ENCODE peak calls at places on chromosome X, in seven cellular contexts. J is naive thymus-derived CD8-positive, alpha-beta T cell; D is activated CD8-positive, alpha-beta memory T cell treated with anti-CD3 and anti-CD28 coated beads for 1 hour; H is HS-27A; B is D341Med; U is kidney tubule cell; V is T-helper 1 cell. C is an unnamed sample.

GRCh38 chrX:130118941-130119640 is 8.8 kb upstream of the ELF4 start:
- DNase-seq in J (no peak), D (no peak), H (no peak), B (no peak), U (peak; percentile 19), V (no peak), C (no peak)

GRCh38 chrX:147183161-147183560 is 368.6 kb upstream of the CXorf51A start:
- DNase-seq in J (no peak), D (no peak), H (no peak), B (no peak), U (peak; percentile 73), V (no peak), C (no peak)

GRCh38 chrX:123803331-123803983 is 56.4 kb upstream of the XIAP start:
- DNase-seq in J (peak; percentile 56), D (no peak), H (no peak), B (no peak), U (peak; percentile 94), V (no peak), C (peak; percentile 81)

GRCh38 chrX:151488677-151489076 is 74.8 kb upstream of the PASD1 start:
- DNase-seq in J (peak; percentile 16), D (no peak), H (no peak), B (peak; percentile 34), U (peak; percentile 7), V (no peak), C (no peak)

GRCh38 chrX:130772313-130773140 is 130.5 kb downstream of the ENOX2 start:
- DNase-seq in J (no peak), D (no peak), H (peak; percentile 17), B (no peak), U (peak; percentile 35), V (no peak), C (no peak)

GRCh38 chrX:46257451-46257879 is 287.8 kb downstream of the ZNF674 start:
- DNase-seq in J (no peak), D (no peak), H (no peak), B (no peak), U (peak; percentile 80), V (no peak), C (no peak)

GRCh38 chrX:40105791-40106676 is 8.3 kb upstream of the BCOR start:
- DNase-seq in J (peak; percentile 64), D (no peak), H (no peak), B (peak; percentile 72), U (peak; percentile 51), V (peak; percentile 44), C (peak; percentile 54)

GRCh38 chrX:110338850-110339373 is 19.7 kb upstream of the RTL9 start:
- DNase-seq in J (no peak), D (no peak), H (no peak), B (no peak), U (no peak), V (no peak), C (no peak)

GRCh38 chrX:7334253-7334935 is 186.4 kb upstream of the PUDP start:
- DNase-seq in J (no peak), D (no peak), H (peak; percentile 20), B (no peak), U (no peak), V (no peak), C (no peak)